ENCODE peak calls at places on chromosomes 3 and 15, in nine cellular contexts. T is AG04450; X is stimulated activated CD8-positive, alpha-beta memory T cell treated with anti-CD3 and anti-CD28 coated beads, Interleukin-15, amount 100 ng/mL, for 1 hour; Z is mucosa of gallbladder; K is NCI-H1105; O is mesendoderm; W is NCI-H748 treated with DMSO at 0.1 percent for 48 hours; U is nucleus accumbens; F is epithelial cell of esophagus. H is an unnamed sample.

GRCh38 chr15:92473784-92474183 is 80.1 kb downstream of the ST8SIA2 start:
- DNase-seq in U (no peak), O (no peak), F (no peak), W (no peak), K (no peak), Z (no peak), X (no peak), T (no peak), H (no peak)

GRCh38 chr3:72320911-72321385 is 527.3 kb downstream of the SHQ1 start:
- DNase-seq in U (no peak), O (no peak), Z (no peak), T (no peak), K (no peak), X (no peak), F (no peak), W (no peak), H (no peak)

GRCh38 chr15:70701891-70702568 is 61.3 kb downstream of the UACA start:
- DNase-seq in F (peak; percentile 58), W (no peak), Z (no peak), U (no peak), X (no peak), K (no peak), O (peak; percentile 57), T (no peak), H (no peak)

GRCh38 chr15:28888900-28889299 is 3.1 kb downstream of the APBA2 start:
- DNase-seq in K (no peak), F (no peak), X (no peak), O (no peak), T (no peak), U (no peak), Z (no peak), W (no peak), H (no peak)

GRCh38 chr15:29917600-29918597 is 95.6 kb upstream of the TJP1 start:
- DNase-seq in U (no peak), T (peak; percentile 41), F (peak; percentile 57), Z (no peak), K (no peak), W (no peak), X (no peak), O (no peak), H (no peak)

GRCh38 chr3:34146596-34146995 is 348.2 kb downstream of the PDCD6IP start:
- DNase-seq in T (no peak), K (no peak), O (no peak), U (no peak), F (no peak), Z (no peak), X (no peak), W (no peak), H (no peak)

GRCh38 chr15:59349715-59350420 is 22.8 kb downstream of the MYO1E start:
- DNase-seq in X (no peak), O (peak; percentile 90), U (no peak), Z (no peak), T (peak; percentile 61), W (no peak), F (peak; percentile 98), K (no peak), H (no peak)

GRCh38 chr3:112333386-112334334 is 704 bp downstream of the CD200 start:
- DNase-seq in Z (no peak), W (peak; percentile 41), O (peak; percentile 76), T (no peak), U (no peak), F (no peak), X (no peak), K (peak; percentile 55), H (peak; percentile 65)

GRCh38 chr3:193388371-193388770 is 9.8 kb upstream of the ATP13A5 start:
- DNase-seq in W (no peak), U (no peak), Z (no peak), K (no peak), F (no peak), T (no peak), O (no peak), X (no peak), H (no peak)

GRCh38 chr3:113261996-113262665 is 50.8 kb downstream of the BOC start:
- DNase-seq in T (no peak), W (no peak), K (no peak), F (no peak), O (no peak), U (no peak), Z (no peak), X (no peak), H (no peak)

GRCh38 chr3:42185044-42185443 is 80.9 kb downstream of the CCK start:
- DNase-seq in W (no peak), O (no peak), K (no peak), F (peak; percentile 83), Z (no peak), T (peak; percentile 15), X (no peak), U (no peak), H (no peak)

GRCh38 chr3:30761374-30761773 is 133.1 kb downstream of the GADL1 start:
- DNase-seq in K (no peak), U (no peak), Z (no peak), O (no peak), F (no peak), W (no peak), X (no peak), T (no peak), H (no peak)

GRCh38 chr3:180072786-180073185 is 36.0 kb upstream of the PEX5L start:
- DNase-seq in K (no peak), Z (no peak), O (peak; percentile 5), X (no peak), F (no peak), T (no peak), W (no peak), U (no peak), H (no peak)

GRCh38 chr3:186849392-186849975 is 7.0 kb downstream of the ADIPOQ start:
- DNase-seq in Z (no peak), O (peak; percentile 76), T (no peak), K (peak; percentile 47), X (no peak), W (peak; percentile 4), U (no peak), F (peak; percentile 52), H (peak; percentile 37)

GRCh38 chr3:32492684-32493436 is 9.8 kb downstream of the CMTM6 start:
- DNase-seq in X (no peak), K (no peak), U (no peak), Z (no peak), W (no peak), F (no peak), O (no peak), T (no peak), H (no peak)

GRCh38 chr15:65346856-65347598 is 30.8 kb downstream of the IGDCC3 start:
- DNase-seq in U (no peak), W (no peak), X (no peak), Z (no peak), T (no peak), K (no peak), F (no peak), O (no peak), H (no peak)

GRCh38 chr3:120153294-120153693 is 59.0 kb upstream of the GSK3B start:
- DNase-seq in F (peak; percentile 94), U (no peak), X (no peak), T (no peak), Z (no peak), W (no peak), K (no peak), O (peak; percentile 64), H (no peak)

GRCh38 chr3:179853176-179853575 is 183.6 kb downstream of the PEX5L start:
- DNase-seq in X (no peak), U (no peak), Z (no peak), W (no peak), T (peak; percentile 81), O (no peak), F (no peak), K (no peak), H (no peak)

GRCh38 chr3:4493008-4493930 is at the start of gene ITPR1:
- DNase-seq in K (peak; percentile 86), O (peak; percentile 100), T (peak; percentile 99), Z (peak; percentile 99), X (peak; percentile 92), U (peak; percentile 78), W (peak; percentile 73), F (peak; percentile 98), H (peak; percentile 72)

GRCh38 chr3:19202754-19203153 is 54.4 kb downstream of the KCNH8 start:
- DNase-seq in O (no peak), X (no peak), U (no peak), K (no peak), W (no peak), Z (no peak), F (no peak), T (no peak), H (no peak)

GRCh38 chr3:64163755-64164148 is 61.5 kb downstream of the PRICKLE2 start:
- DNase-seq in U (no peak), T (peak; percentile 74), W (no peak), F (peak; percentile 91), Z (no peak), K (no peak), X (no peak), O (peak; percentile 65), H (no peak)

GRCh38 chr15:64987136-64987535 is 2.6 kb downstream of the SPG21 start:
- DNase-seq in O (no peak), K (no peak), U (no peak), Z (no peak), X (no peak), T (no peak), F (no peak), W (no peak), H (no peak)

GRCh38 chr3:136186330-136186729 is 9.8 kb downstream of the MSL2 start:
- DNase-seq in F (peak; percentile 83), O (no peak), T (no peak), U (no peak), X (no peak), K (no peak), Z (peak; percentile 20), W (no peak), H (no peak)

GRCh38 chr15:68010366-68010765 is 43.7 kb upstream of the PIAS1 start:
- DNase-seq in W (no peak), T (no peak), K (no peak), U (no peak), X (no peak), Z (no peak), F (no peak), O (peak; percentile 61), H (no peak)

GRCh38 chr3:29100292-29100691 is 180.6 kb upstream of the RBMS3 start:
- DNase-seq in T (no peak), O (no peak), U (no peak), Z (no peak), K (no peak), W (no peak), X (no peak), F (no peak), H (no peak)

GRCh38 chr3:138417559-138417982 is 16.8 kb upstream of the ESYT3 start:
- DNase-seq in F (peak; percentile 82), T (peak; percentile 67), W (peak; percentile 1), U (no peak), X (peak; percentile 29), O (peak; percentile 96), Z (peak; percentile 83), K (peak; percentile 87), H (peak; percentile 28)

GRCh38 chr15:28191832-28192231 is 92.7 kb upstream of the OCA2 start:
- DNase-seq in Z (peak; percentile 20), K (no peak), F (no peak), U (no peak), O (peak; percentile 41), T (peak; percentile 36), W (no peak), X (no peak), H (no peak)

GRCh38 chr15:77507151-77507847 is 86.6 kb downstream of the HMG20A start:
- DNase-seq in U (no peak), Z (peak; percentile 54), K (no peak), F (peak; percentile 78), O (no peak), X (no peak), T (no peak), W (no peak), H (no peak)

GRCh38 chr3:118882353-118882947 is 152.2 kb downstream of the IGSF11 start:
- DNase-seq in F (peak; percentile 72), O (peak; percentile 78), U (peak; percentile 6), T (peak; percentile 6), K (peak; percentile 72), X (peak; percentile 41), Z (peak; percentile 75), W (peak; percentile 55), H (no peak)

GRCh38 chr15:90413411-90414379 is 25.7 kb downstream of the IQGAP1 start:
- DNase-seq in U (no peak), O (peak; percentile 85), T (no peak), F (peak; percentile 55), K (no peak), Z (no peak), W (no peak), X (no peak), H (no peak)

GRCh38 chr3:135238866-135239434 is 443.9 kb downstream of the EPHB1 start:
- DNase-seq in X (no peak), T (no peak), W (no peak), F (no peak), O (peak; percentile 39), Z (no peak), K (no peak), U (no peak), H (no peak)

H was measured in NCI-H1417 treated with DMSO at 0.1 percent for 48 hours.